ENCODE peak calls at places on chromosomes 12 and 14, in six cellular contexts. One of them, this sample, is unnamed.
A peak's percentile ranks its signal among the peaks of the same experiment; 100 is the strongest.

GRCh38 chr12:95998611-95999300 is 2.6 kb upstream of the HAL start:
- DNase-seq in hypothalamus: peak; percentile 30
- DNase-seq in NCI-H2171 treated with DMSO at 0.1 percent for 48 hours: peak; percentile 50
- DNase-seq in left cardiac atrium: no peak
- DNase-seq in HuH-7.5: peak; percentile 43
- DNase-seq in DMS 273 treated with DMSO at 0.1 percent for 48 hours: peak; percentile 18
- DNase-seq in this sample: no peak

GRCh38 chr14:57189070-57189469 is 79.6 kb downstream of the EXOC5 start:
- DNase-seq in NCI-H2171 treated with DMSO at 0.1 percent for 48 hours: peak; percentile 55
- DNase-seq in HuH-7.5: no peak
- DNase-seq in left cardiac atrium: no peak
- DNase-seq in DMS 273 treated with DMSO at 0.1 percent for 48 hours: peak; percentile 49
- DNase-seq in hypothalamus: no peak
- DNase-seq in this sample: no peak

GRCh38 chr14:73795974-73796373 is 55.7 kb upstream of the PTGR2 start:
- DNase-seq in DMS 273 treated with DMSO at 0.1 percent for 48 hours: no peak
- DNase-seq in HuH-7.5: no peak
- DNase-seq in left cardiac atrium: no peak
- DNase-seq in NCI-H2171 treated with DMSO at 0.1 percent for 48 hours: no peak
- DNase-seq in hypothalamus: no peak
- DNase-seq in this sample: no peak

GRCh38 chr12:19190292-19191031 is 60.9 kb downstream of the PLEKHA5 start:
- DNase-seq in hypothalamus: no peak
- DNase-seq in left cardiac atrium: no peak
- DNase-seq in HuH-7.5: no peak
- DNase-seq in DMS 273 treated with DMSO at 0.1 percent for 48 hours: no peak
- DNase-seq in NCI-H2171 treated with DMSO at 0.1 percent for 48 hours: no peak
- DNase-seq in this sample: no peak

GRCh38 chr12:121030576-121031212 is 8.4 kb downstream of the OASL start:
- DNase-seq in hypothalamus: no peak
- DNase-seq in HuH-7.5: no peak
- DNase-seq in DMS 273 treated with DMSO at 0.1 percent for 48 hours: no peak
- DNase-seq in left cardiac atrium: no peak
- DNase-seq in NCI-H2171 treated with DMSO at 0.1 percent for 48 hours: no peak
- DNase-seq in this sample: no peak

GRCh38 chr14:68390731-68391130 is 402.1 kb downstream of the ZFP36L1 start:
- DNase-seq in left cardiac atrium: no peak
- DNase-seq in DMS 273 treated with DMSO at 0.1 percent for 48 hours: no peak
- DNase-seq in hypothalamus: no peak
- DNase-seq in HuH-7.5: no peak
- DNase-seq in NCI-H2171 treated with DMSO at 0.1 percent for 48 hours: no peak
- DNase-seq in this sample: no peak

GRCh38 chr12:42593781-42594322 is 4.3 kb upstream of the PRICKLE1 start:
- DNase-seq in hypothalamus: no peak
- DNase-seq in HuH-7.5: no peak
- DNase-seq in DMS 273 treated with DMSO at 0.1 percent for 48 hours: no peak
- DNase-seq in NCI-H2171 treated with DMSO at 0.1 percent for 48 hours: no peak
- DNase-seq in left cardiac atrium: no peak
- DNase-seq in this sample: no peak

GRCh38 chr14:44309336-44309735 is 197.7 kb downstream of the FSCB start:
- DNase-seq in NCI-H2171 treated with DMSO at 0.1 percent for 48 hours: no peak
- DNase-seq in hypothalamus: no peak
- DNase-seq in DMS 273 treated with DMSO at 0.1 percent for 48 hours: no peak
- DNase-seq in HuH-7.5: no peak
- DNase-seq in left cardiac atrium: no peak
- DNase-seq in this sample: no peak

GRCh38 chr14:32370720-32371119 is 41.6 kb downstream of the AKAP6 start:
- DNase-seq in hypothalamus: no peak
- DNase-seq in NCI-H2171 treated with DMSO at 0.1 percent for 48 hours: no peak
- DNase-seq in left cardiac atrium: no peak
- DNase-seq in DMS 273 treated with DMSO at 0.1 percent for 48 hours: no peak
- DNase-seq in HuH-7.5: no peak
- DNase-seq in this sample: no peak